ENCODE peak calls at places on chromosomes 7 and 10, in ten cellular contexts. One of them, this sample, is unnamed.

GRCh38 chr7:32241636-32242035 is 171.4 kb upstream of the PDE1C start:
- DNase-seq in H9: no peak
- DNase-seq in neuronal stem cell: no peak
- DNase-seq in GM23248: no peak
- DNase-seq in adipocyte: no peak
- DNase-seq in K562: no peak
- DNase-seq in astrocyte: no peak
- DNase-seq in fibroblast of lung: no peak
- DNase-seq in neural progenitor cell: no peak
- DNase-seq in mesendoderm: no peak
- DNase-seq in this sample: no peak

GRCh38 chr10:119316729-119317097 is 109.3 kb downstream of the GRK5 start:
- DNase-seq in astrocyte: peak
- DNase-seq in mesendoderm: peak
- DNase-seq in GM23248: peak
- DNase-seq in fibroblast of lung: peak
- DNase-seq in H9: no peak
- DNase-seq in neural progenitor cell: no peak
- DNase-seq in neuronal stem cell: peak
- DNase-seq in adipocyte: peak
- DNase-seq in K562: peak
- DNase-seq in this sample: peak

GRCh38 chr7:130367088-130367755 is 13.1 kb upstream of the CPA1 start:
- DNase-seq in K562: peak
- DNase-seq in H9: no peak
- DNase-seq in fibroblast of lung: no peak
- DNase-seq in neural progenitor cell: no peak
- DNase-seq in astrocyte: no peak
- DNase-seq in mesendoderm: no peak
- DNase-seq in adipocyte: no peak
- DNase-seq in GM23248: no peak
- DNase-seq in neuronal stem cell: no peak
- DNase-seq in this sample: no peak

GRCh38 chr10:15797346-15797745 is 63.0 kb downstream of the MINDY3 start:
- DNase-seq in fibroblast of lung: no peak
- DNase-seq in GM23248: no peak
- DNase-seq in H9: no peak
- DNase-seq in K562: no peak
- DNase-seq in astrocyte: no peak
- DNase-seq in neuronal stem cell: no peak
- DNase-seq in neural progenitor cell: no peak
- DNase-seq in adipocyte: no peak
- DNase-seq in mesendoderm: no peak
- DNase-seq in this sample: no peak

GRCh38 chr7:21942955-21943354 is 2.7 kb downstream of the CDCA7L start:
- DNase-seq in neural progenitor cell: no peak
- DNase-seq in adipocyte: no peak
- DNase-seq in H9: no peak
- DNase-seq in fibroblast of lung: no peak
- DNase-seq in neuronal stem cell: no peak
- DNase-seq in K562: no peak
- DNase-seq in mesendoderm: no peak
- DNase-seq in GM23248: peak
- DNase-seq in astrocyte: no peak
- DNase-seq in this sample: no peak

GRCh38 chr7:45088146-45088701 is 545 bp downstream of the NACAD start:
- DNase-seq in adipocyte: no peak
- DNase-seq in mesendoderm: no peak
- DNase-seq in astrocyte: no peak
- DNase-seq in neuronal stem cell: no peak
- DNase-seq in neural progenitor cell: peak
- DNase-seq in K562: no peak
- DNase-seq in GM23248: no peak
- DNase-seq in H9: no peak
- DNase-seq in fibroblast of lung: no peak
- DNase-seq in this sample: no peak

GRCh38 chr10:5566606-5567005 is 41.8 kb downstream of the CALML3 start:
- DNase-seq in K562: no peak
- DNase-seq in mesendoderm: peak
- DNase-seq in neural progenitor cell: no peak
- DNase-seq in adipocyte: no peak
- DNase-seq in fibroblast of lung: no peak
- DNase-seq in astrocyte: no peak
- DNase-seq in neuronal stem cell: no peak
- DNase-seq in H9: no peak
- DNase-seq in GM23248: peak
- DNase-seq in this sample: no peak

GRCh38 chr10:113626809-113627370 is 37.0 kb downstream of the NRAP start:
- DNase-seq in GM23248: peak
- DNase-seq in neuronal stem cell: no peak
- DNase-seq in mesendoderm: no peak
- DNase-seq in K562: no peak
- DNase-seq in astrocyte: peak
- DNase-seq in adipocyte: peak
- DNase-seq in H9: no peak
- DNase-seq in fibroblast of lung: no peak
- DNase-seq in neural progenitor cell: no peak
- DNase-seq in this sample: no peak

GRCh38 chr10:102648889-102649752 is 4.8 kb downstream of the TRIM8 start:
- DNase-seq in mesendoderm: no peak
- DNase-seq in astrocyte: no peak
- DNase-seq in neural progenitor cell: peak
- DNase-seq in adipocyte: no peak
- DNase-seq in H9: no peak
- DNase-seq in GM23248: peak
- DNase-seq in neuronal stem cell: peak
- DNase-seq in K562: no peak
- DNase-seq in fibroblast of lung: peak
- DNase-seq in this sample: no peak

GRCh38 chr7:139582130-139582650 is 58.7 kb downstream of the CLEC2L start:
- DNase-seq in fibroblast of lung: no peak
- DNase-seq in mesendoderm: no peak
- DNase-seq in neuronal stem cell: no peak
- DNase-seq in K562: no peak
- DNase-seq in GM23248: no peak
- DNase-seq in astrocyte: no peak
- DNase-seq in H9: no peak
- DNase-seq in adipocyte: no peak
- DNase-seq in neural progenitor cell: no peak
- DNase-seq in this sample: no peak

GRCh38 chr10:125135771-125136035 is 24.7 kb downstream of the CTBP2 start:
- DNase-seq in mesendoderm: no peak
- DNase-seq in adipocyte: no peak
- DNase-seq in neuronal stem cell: no peak
- DNase-seq in neural progenitor cell: no peak
- DNase-seq in fibroblast of lung: no peak
- DNase-seq in GM23248: no peak
- DNase-seq in K562: no peak
- DNase-seq in astrocyte: no peak
- DNase-seq in H9: no peak
- DNase-seq in this sample: no peak

GRCh38 chr10:125132331-125132730 is 28.0 kb downstream of the CTBP2 start:
- DNase-seq in GM23248: no peak
- DNase-seq in neural progenitor cell: peak
- DNase-seq in fibroblast of lung: no peak
- DNase-seq in neuronal stem cell: no peak
- DNase-seq in K562: no peak
- DNase-seq in H9: no peak
- DNase-seq in astrocyte: no peak
- DNase-seq in mesendoderm: no peak
- DNase-seq in adipocyte: no peak
- DNase-seq in this sample: no peak

GRCh38 chr10:125134483-125134848 is 25.9 kb downstream of the CTBP2 start:
- DNase-seq in neuronal stem cell: no peak
- DNase-seq in adipocyte: no peak
- DNase-seq in astrocyte: no peak
- DNase-seq in neural progenitor cell: no peak
- DNase-seq in mesendoderm: no peak
- DNase-seq in GM23248: no peak
- DNase-seq in K562: no peak
- DNase-seq in H9: no peak
- DNase-seq in fibroblast of lung: no peak
- DNase-seq in this sample: no peak

GRCh38 chr10:125134916-125135770 is 25.2 kb downstream of the CTBP2 start:
- DNase-seq in mesendoderm: no peak
- DNase-seq in GM23248: no peak
- DNase-seq in K562: no peak
- DNase-seq in neural progenitor cell: no peak
- DNase-seq in astrocyte: no peak
- DNase-seq in adipocyte: no peak
- DNase-seq in H9: no peak
- DNase-seq in neuronal stem cell: no peak
- DNase-seq in fibroblast of lung: no peak
- DNase-seq in this sample: peak

DNA sequence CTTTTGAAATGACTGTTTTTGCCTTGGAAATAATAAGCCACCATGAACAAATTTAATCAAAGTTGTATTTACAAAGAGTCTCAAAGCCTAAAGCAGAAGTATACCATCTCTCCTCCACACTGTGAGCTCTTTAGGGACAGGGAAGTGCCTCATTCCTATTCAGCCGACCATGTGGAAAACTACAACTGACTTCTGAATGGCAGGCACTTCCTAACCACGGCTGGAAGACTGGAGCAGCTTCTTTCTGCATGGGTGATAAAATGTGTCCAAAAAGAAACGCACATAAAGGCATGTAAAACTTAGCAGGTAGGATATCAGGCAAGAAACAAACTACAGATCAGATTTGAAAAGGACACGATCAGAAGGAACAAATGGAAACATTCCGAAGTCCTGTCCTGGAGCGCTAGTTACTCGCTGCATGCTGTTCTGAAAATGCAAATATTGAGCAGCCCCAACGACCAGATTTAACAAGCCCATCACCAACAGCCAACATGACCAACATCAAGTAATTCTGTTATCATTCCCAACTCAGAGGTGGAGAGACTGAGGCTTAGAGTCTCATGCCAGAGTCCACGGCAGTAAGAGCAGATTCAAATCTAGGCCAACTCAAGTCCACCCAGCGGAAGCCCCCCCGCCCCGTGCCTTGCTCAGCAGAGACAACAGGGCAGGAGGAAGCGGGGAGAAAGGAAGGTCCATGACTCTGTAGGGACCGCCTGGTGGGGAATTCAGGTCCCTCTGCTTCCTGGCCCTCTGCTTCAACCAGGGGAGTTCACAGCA is 26.5 kb downstream of the CTBP2 start:
- DNase-seq in neuronal stem cell: no peak
- DNase-seq in H9: no peak
- DNase-seq in neural progenitor cell: peak
- DNase-seq in K562: no peak
- DNase-seq in astrocyte: no peak
- DNase-seq in adipocyte: no peak
- DNase-seq in GM23248: no peak
- DNase-seq in mesendoderm: no peak
- DNase-seq in fibroblast of lung: no peak
- DNase-seq in this sample: no peak
- H3K9ac ChIP-seq in neuronal stem cell: no peak
- H3K9ac ChIP-seq in H9: no peak
- H3K9ac ChIP-seq in neural progenitor cell: no peak
- H3K9ac ChIP-seq in K562: no peak
- H3K9ac ChIP-seq in astrocyte: no peak
- H3K9ac ChIP-seq in adipocyte: no peak
- H3K9ac ChIP-seq in GM23248: no peak
- H3K9ac ChIP-seq in mesendoderm: no peak
- H3K9ac ChIP-seq in fibroblast of lung: no peak
- H3K9ac ChIP-seq in this sample: no peak

GRCh38 chr10:97277551-97277950 is 14.9 kb downstream of the ARHGAP19 start:
- DNase-seq in H9: no peak
- DNase-seq in neuronal stem cell: no peak
- DNase-seq in GM23248: no peak
- DNase-seq in fibroblast of lung: no peak
- DNase-seq in astrocyte: no peak
- DNase-seq in adipocyte: no peak
- DNase-seq in mesendoderm: no peak
- DNase-seq in neural progenitor cell: no peak
- DNase-seq in K562: no peak
- DNase-seq in this sample: no peak
- H3K9ac ChIP-seq in H9: no peak
- H3K9ac ChIP-seq in neuronal stem cell: no peak
- H3K9ac ChIP-seq in GM23248: no peak
- H3K9ac ChIP-seq in fibroblast of lung: no peak
- H3K9ac ChIP-seq in astrocyte: no peak
- H3K9ac ChIP-seq in adipocyte: no peak
- H3K9ac ChIP-seq in mesendoderm: no peak
- H3K9ac ChIP-seq in neural progenitor cell: no peak
- H3K9ac ChIP-seq in K562: no peak
- H3K9ac ChIP-seq in this sample: no peak

DNA sequence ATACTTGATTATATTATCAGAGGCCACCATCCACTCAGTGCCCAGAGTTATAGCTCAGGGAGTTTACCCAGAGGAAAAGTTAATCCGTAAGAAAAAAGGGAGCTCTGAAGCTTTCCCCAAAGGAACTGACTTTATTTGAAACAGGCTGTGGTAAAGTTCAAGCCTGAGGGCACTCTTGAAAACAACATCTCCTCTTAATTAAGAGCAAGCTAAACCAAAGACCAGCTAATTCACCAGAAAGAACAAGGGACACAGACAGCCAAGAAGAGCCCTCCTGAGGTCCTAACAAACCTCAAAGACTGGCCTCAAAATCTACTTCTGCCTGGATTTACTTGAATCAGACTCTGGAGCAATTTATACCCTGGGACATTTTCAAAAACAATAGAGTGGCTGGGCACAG is 159.6 kb upstream of the CHST15 start:
- DNase-seq in GM23248: no peak
- DNase-seq in adipocyte: peak
- DNase-seq in neuronal stem cell: no peak
- DNase-seq in K562: no peak
- DNase-seq in mesendoderm: no peak
- DNase-seq in H9: no peak
- DNase-seq in fibroblast of lung: no peak
- DNase-seq in neural progenitor cell: no peak
- DNase-seq in astrocyte: no peak
- DNase-seq in this sample: no peak
- H3K9ac ChIP-seq in GM23248: no peak
- H3K9ac ChIP-seq in adipocyte: no peak
- H3K9ac ChIP-seq in neuronal stem cell: no peak
- H3K9ac ChIP-seq in K562: no peak
- H3K9ac ChIP-seq in mesendoderm: no peak
- H3K9ac ChIP-seq in H9: no peak
- H3K9ac ChIP-seq in fibroblast of lung: no peak
- H3K9ac ChIP-seq in neural progenitor cell: no peak
- H3K9ac ChIP-seq in astrocyte: no peak
- H3K9ac ChIP-seq in this sample: no peak

DNA sequence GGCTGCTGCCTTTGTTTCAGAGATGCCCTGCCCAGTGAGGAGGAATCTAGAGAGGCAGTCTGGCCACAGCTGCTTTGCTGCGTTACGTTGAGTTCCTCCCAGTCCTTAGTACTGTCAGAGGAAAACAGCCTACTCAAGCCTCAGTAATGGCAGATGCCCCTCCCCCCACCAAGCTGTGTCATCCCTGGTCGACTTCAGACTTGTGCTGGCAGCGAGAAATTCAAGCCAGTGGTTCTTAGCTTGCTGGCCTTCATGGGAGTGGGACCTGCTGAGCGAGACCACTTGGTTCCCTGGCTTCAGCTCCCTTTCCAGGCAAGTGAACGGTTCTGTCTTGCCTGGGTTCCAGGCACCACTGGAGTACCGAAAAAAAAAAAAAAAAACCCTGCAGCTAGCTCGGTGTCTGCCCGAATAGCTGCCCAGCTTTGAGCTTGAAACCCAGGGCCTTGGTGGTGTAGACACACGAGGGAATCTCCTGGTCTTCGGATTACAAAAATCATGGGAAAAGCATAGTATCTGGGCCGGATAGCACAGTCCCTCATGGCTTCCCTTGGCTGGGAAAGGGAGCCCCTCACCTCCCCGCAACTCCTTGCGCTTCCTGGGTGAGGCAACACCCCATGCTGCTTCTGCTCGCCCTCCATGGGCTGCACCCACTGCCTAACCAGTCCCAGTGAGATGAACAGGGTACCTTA is 9.1 kb downstream of the SDHAF3 start:
- DNase-seq in neuronal stem cell: no peak
- DNase-seq in mesendoderm: peak
- DNase-seq in fibroblast of lung: no peak
- DNase-seq in H9: peak
- DNase-seq in GM23248: no peak
- DNase-seq in K562: peak
- DNase-seq in neural progenitor cell: peak
- DNase-seq in astrocyte: no peak
- DNase-seq in adipocyte: no peak
- DNase-seq in this sample: no peak
- H3K9ac ChIP-seq in neuronal stem cell: peak
- H3K9ac ChIP-seq in mesendoderm: peak
- H3K9ac ChIP-seq in fibroblast of lung: no peak
- H3K9ac ChIP-seq in H9: no peak
- H3K9ac ChIP-seq in GM23248: no peak
- H3K9ac ChIP-seq in K562: peak
- H3K9ac ChIP-seq in neural progenitor cell: no peak
- H3K9ac ChIP-seq in astrocyte: no peak
- H3K9ac ChIP-seq in adipocyte: no peak
- H3K9ac ChIP-seq in this sample: no peak

This sample was measured in NT2/D1.